ENCODE peak calls at places on chromosomes 13 and 19, in nine cellular contexts. J is CD8-positive, alpha-beta T cell; D is kidney epithelial cell; Q is activated T-cell treated with anti-CD3 and anti-CD28 coated beads for 24 hours; L is GM06990; T is HS-27A; B is NCI-H1105; C is stimulated activated CD8-positive, alpha-beta memory T cell treated with anti-CD3 and anti-CD28 coated beads, Interleukin-4, amount 100 ng/mL, for 4 hours; R is activated naive CD4-positive, alpha-beta T cell treated with anti-CD3 and anti-CD28 coated beads, Interleukin-2, amount 10 ng/mL, durations not matched to agents 7 days and 5 days. N is an unnamed sample.

GRCh38 chr13:48078251-48078656 is 16.6 kb downstream of the MED4 start:
- DNase-seq in R (peak; percentile 53), Q (no peak), C (no peak), J (no peak), B (no peak), T (no peak), D (no peak), L (peak; percentile 44), N (no peak)

GRCh38 chr13:97001641-97002040 is 7.4 kb upstream of the OXGR1 start:
- DNase-seq in T (no peak), J (no peak), Q (no peak), R (no peak), L (no peak), B (no peak), C (no peak), D (no peak), N (no peak)

GRCh38 chr19:47109541-47110375 is 3.8 kb downstream of the ZC3H4 start:
- DNase-seq in T (no peak), Q (peak; percentile 59), L (peak; percentile 57), D (no peak), B (no peak), R (peak; percentile 68), C (peak; percentile 13), J (peak; percentile 44), N (no peak)

GRCh38 chr19:11697284-11697855 is 41.4 kb downstream of the ZNF823 start:
- DNase-seq in C (no peak), T (no peak), R (no peak), Q (no peak), L (no peak), B (no peak), D (no peak), J (no peak), N (no peak)

GRCh38 chr13:60431108-60431700 is 34.2 kb downstream of the TDRD3 start:
- DNase-seq in B (peak; percentile 67), T (peak; percentile 9), Q (no peak), C (no peak), L (peak; percentile 18), J (no peak), R (no peak), D (peak; percentile 19), N (no peak)

GRCh38 chr19:58544591-58545285 is 874 bp downstream of the TRIM28 start:
- DNase-seq in T (no peak), J (peak; percentile 77), Q (peak; percentile 66), R (peak; percentile 59), B (no peak), D (no peak), C (no peak), L (no peak), N (no peak)

GRCh38 chr19:45847661-45848060 is 15.3 kb downstream of the SYMPK start:
- DNase-seq in D (no peak), Q (no peak), T (no peak), R (no peak), J (no peak), B (no peak), L (no peak), C (no peak), N (no peak)

GRCh38 chr19:2191456-2191931 is 27.8 kb downstream of the DOT1L start:
- DNase-seq in Q (no peak), T (no peak), J (no peak), B (no peak), C (no peak), D (no peak), R (no peak), L (no peak), N (no peak)

GRCh38 chr13:24511019-24511823 is 1.4 kb downstream of the PARP4 start:
- DNase-seq in L (peak; percentile 46), J (peak; percentile 36), B (no peak), Q (peak; percentile 51), C (peak; percentile 28), D (peak; percentile 78), R (peak; percentile 46), T (peak; percentile 42), N (no peak)

GRCh38 chr19:33080761-33081681 is at the start of gene GPATCH1:
- DNase-seq in Q (peak; percentile 79), T (peak; percentile 87), D (no peak), B (peak; percentile 63), J (peak; percentile 81), R (peak; percentile 90), L (peak; percentile 90), C (peak; percentile 60), N (peak; percentile 43)

GRCh38 chr19:38617764-38618589 is at the start of gene MAP4K1:
- DNase-seq in L (peak; percentile 93), J (peak; percentile 62), R (peak; percentile 86), B (peak; percentile 21), D (no peak), T (no peak), C (peak; percentile 22), Q (peak; percentile 64), N (no peak)

GRCh38 chr19:16301999-16302694 is 22.5 kb upstream of the KLF2 start:
- DNase-seq in Q (no peak), D (peak; percentile 78), J (no peak), R (no peak), T (no peak), C (no peak), L (peak; percentile 64), B (no peak), N (no peak)

GRCh38 chr19:31448221-31448657 is 99.0 kb upstream of the TSHZ3 start:
- DNase-seq in R (no peak), Q (no peak), D (peak; percentile 0), L (no peak), C (no peak), T (no peak), B (peak; percentile 73), J (no peak), N (no peak)